ENCODE peak calls at places on chromosomes 1 and 21, in five cellular contexts. One of them, this sample, is unnamed.

GRCh38 chr1:53626576-53626975 is 112.4 kb downstream of the GLIS1 start:
- DNase-seq in astrocyte of the hippocampus: no peak
- DNase-seq in GM23248: no peak
- DNase-seq in T-helper 2 cell: no peak
- DNase-seq in H1: peak; percentile 38
- DNase-seq in this sample: no peak

GRCh38 chr1:175833502-175833901 is 90.1 kb upstream of the TNR start:
- DNase-seq in GM23248: no peak
- DNase-seq in H1: no peak
- DNase-seq in astrocyte of the hippocampus: no peak
- DNase-seq in T-helper 2 cell: no peak
- DNase-seq in this sample: no peak

GRCh38 chr1:227365473-227366067 is 47.3 kb upstream of the CDC42BPA start:
- DNase-seq in T-helper 2 cell: no peak
- DNase-seq in astrocyte of the hippocampus: no peak
- DNase-seq in GM23248: no peak
- DNase-seq in H1: no peak
- DNase-seq in this sample: no peak

GRCh38 chr1:156257711-156258110 is 9.9 kb upstream of the PAQR6 start:
- DNase-seq in GM23248: no peak
- DNase-seq in astrocyte of the hippocampus: no peak
- DNase-seq in T-helper 2 cell: no peak
- DNase-seq in H1: no peak
- DNase-seq in this sample: no peak

GRCh38 chr1:41333146-41333784 is 28.0 kb upstream of the FOXO6 start:
- DNase-seq in H1: peak; percentile 23
- DNase-seq in astrocyte of the hippocampus: peak; percentile 75
- DNase-seq in GM23248: peak; percentile 61
- DNase-seq in T-helper 2 cell: peak; percentile 24
- DNase-seq in this sample: peak; percentile 93

GRCh38 chr1:108949044-108949443 is 14.2 kb downstream of the CLCC1 start:
- DNase-seq in astrocyte of the hippocampus: no peak
- DNase-seq in GM23248: no peak
- DNase-seq in T-helper 2 cell: no peak
- DNase-seq in H1: no peak
- DNase-seq in this sample: no peak

GRCh38 chr1:236705771-236706565 is 19.7 kb downstream of the ACTN2 start:
- DNase-seq in T-helper 2 cell: no peak
- DNase-seq in astrocyte of the hippocampus: no peak
- DNase-seq in H1: no peak
- DNase-seq in GM23248: no peak
- DNase-seq in this sample: no peak

GRCh38 chr1:11886986-11887665 is 28.4 kb upstream of the NPPB start:
- DNase-seq in H1: no peak
- DNase-seq in T-helper 2 cell: no peak
- DNase-seq in GM23248: peak; percentile 20
- DNase-seq in astrocyte of the hippocampus: no peak
- DNase-seq in this sample: no peak

GRCh38 chr1:247375747-247376146 is 40.2 kb upstream of the NLRP3 start:
- DNase-seq in H1: no peak
- DNase-seq in astrocyte of the hippocampus: no peak
- DNase-seq in T-helper 2 cell: no peak
- DNase-seq in GM23248: no peak
- DNase-seq in this sample: no peak

GRCh38 chr1:5727191-5727590 is 265.0 kb downstream of the NPHP4 start:
- DNase-seq in T-helper 2 cell: no peak
- DNase-seq in H1: no peak
- DNase-seq in GM23248: no peak
- DNase-seq in astrocyte of the hippocampus: no peak
- DNase-seq in this sample: no peak

GRCh38 chr1:167538657-167539056 is 14.9 kb downstream of the CREG1 start:
- DNase-seq in GM23248: peak; percentile 16
- DNase-seq in T-helper 2 cell: no peak
- DNase-seq in H1: no peak
- DNase-seq in astrocyte of the hippocampus: no peak
- DNase-seq in this sample: peak; percentile 47

GRCh38 chr1:85473390-85473789 is 8.4 kb upstream of the DDAH1 start:
- DNase-seq in T-helper 2 cell: no peak
- DNase-seq in H1: no peak
- DNase-seq in astrocyte of the hippocampus: no peak
- DNase-seq in GM23248: peak; percentile 60
- DNase-seq in this sample: no peak

GRCh38 chr21:38361324-38361723 is 104.5 kb downstream of the KCNJ15 start:
- DNase-seq in GM23248: no peak
- DNase-seq in T-helper 2 cell: no peak
- DNase-seq in astrocyte of the hippocampus: no peak
- DNase-seq in H1: no peak
- DNase-seq in this sample: no peak

GRCh38 chr1:92902406-92902744 is 58.9 kb downstream of the DIPK1A start:
- DNase-seq in H1: no peak
- DNase-seq in GM23248: no peak
- DNase-seq in astrocyte of the hippocampus: no peak
- DNase-seq in T-helper 2 cell: no peak
- DNase-seq in this sample: no peak

GRCh38 chr1:153780551-153780950 is 5.3 kb downstream of the SLC27A3 start:
- DNase-seq in astrocyte of the hippocampus: no peak
- DNase-seq in T-helper 2 cell: no peak
- DNase-seq in H1: no peak
- DNase-seq in GM23248: no peak
- DNase-seq in this sample: no peak

GRCh38 chr1:38046884-38047602 is 450 bp upstream of the POU3F1 start:
- DNase-seq in GM23248: peak; percentile 80
- DNase-seq in T-helper 2 cell: peak; percentile 74
- DNase-seq in astrocyte of the hippocampus: peak; percentile 96
- DNase-seq in H1: peak; percentile 81
- DNase-seq in this sample: peak; percentile 80

GRCh38 chr1:234515821-234516241 is 36.9 kb upstream of the TARBP1 start:
- DNase-seq in GM23248: peak; percentile 82
- DNase-seq in astrocyte of the hippocampus: peak; percentile 87
- DNase-seq in H1: no peak
- DNase-seq in T-helper 2 cell: no peak
- DNase-seq in this sample: peak; percentile 84

GRCh38 chr1:170663441-170664282 is at the start of gene PRRX1:
- DNase-seq in T-helper 2 cell: no peak
- DNase-seq in astrocyte of the hippocampus: peak; percentile 45
- DNase-seq in H1: no peak
- DNase-seq in GM23248: peak; percentile 72
- DNase-seq in this sample: no peak

GRCh38 chr1:204348722-204349121 is 11.0 kb downstream of the PLEKHA6 start:
- DNase-seq in T-helper 2 cell: no peak
- DNase-seq in H1: no peak
- DNase-seq in GM23248: peak; percentile 87
- DNase-seq in astrocyte of the hippocampus: no peak
- DNase-seq in this sample: peak; percentile 57

GRCh38 chr1:223515416-223515815 is 122.2 kb downstream of the CCDC185 start:
- DNase-seq in H1: no peak
- DNase-seq in astrocyte of the hippocampus: no peak
- DNase-seq in T-helper 2 cell: no peak
- DNase-seq in GM23248: no peak
- DNase-seq in this sample: no peak

GRCh38 chr1:85465099-85465790 is at the start of gene DDAH1:
- DNase-seq in astrocyte of the hippocampus: peak; percentile 91
- DNase-seq in GM23248: peak; percentile 89
- DNase-seq in T-helper 2 cell: no peak
- DNase-seq in H1: peak; percentile 74
- DNase-seq in this sample: peak; percentile 70

GRCh38 chr1:200641175-200641489 is 20.6 kb upstream of the KIF14 start:
- DNase-seq in GM23248: peak; percentile 55
- DNase-seq in astrocyte of the hippocampus: no peak
- DNase-seq in T-helper 2 cell: no peak
- DNase-seq in H1: no peak
- DNase-seq in this sample: no peak

GRCh38 chr1:181159451-181160151 is 71.1 kb downstream of the IER5 start:
- DNase-seq in GM23248: peak; percentile 46
- DNase-seq in H1: no peak
- DNase-seq in astrocyte of the hippocampus: peak; percentile 66
- DNase-seq in T-helper 2 cell: peak; percentile 14
- DNase-seq in this sample: peak; percentile 86

GRCh38 chr1:91924146-91924545 is 25.1 kb upstream of the BRDT start:
- DNase-seq in astrocyte of the hippocampus: peak; percentile 67
- DNase-seq in GM23248: peak; percentile 82
- DNase-seq in H1: no peak
- DNase-seq in T-helper 2 cell: no peak
- DNase-seq in this sample: peak; percentile 83

GRCh38 chr1:151310986-151311385 is 16.2 kb downstream of the PI4KB start:
- DNase-seq in astrocyte of the hippocampus: no peak
- DNase-seq in H1: no peak
- DNase-seq in T-helper 2 cell: no peak
- DNase-seq in GM23248: peak; percentile 44
- DNase-seq in this sample: no peak

GRCh38 chr21:28795251-28795650 is 197.4 kb downstream of the LTN1 start:
- DNase-seq in astrocyte of the hippocampus: no peak
- DNase-seq in T-helper 2 cell: no peak
- DNase-seq in GM23248: no peak
- DNase-seq in H1: no peak
- DNase-seq in this sample: no peak

GRCh38 chr1:175783126-175783722 is 39.8 kb upstream of the TNR start:
- DNase-seq in T-helper 2 cell: no peak
- DNase-seq in astrocyte of the hippocampus: peak; percentile 2
- DNase-seq in H1: no peak
- DNase-seq in GM23248: peak; percentile 23
- DNase-seq in this sample: peak; percentile 32

GRCh38 chr21:45127937-45128336 is 53.6 kb downstream of the ADARB1 start:
- DNase-seq in astrocyte of the hippocampus: no peak
- DNase-seq in H1: no peak
- DNase-seq in GM23248: no peak
- DNase-seq in T-helper 2 cell: no peak
- DNase-seq in this sample: no peak

GRCh38 chr1:55210990-55211389 is 4.2 kb downstream of the USP24 start:
- DNase-seq in astrocyte of the hippocampus: no peak
- DNase-seq in T-helper 2 cell: no peak
- DNase-seq in GM23248: no peak
- DNase-seq in H1: no peak
- DNase-seq in this sample: no peak

GRCh38 chr21:45839274-45839673 is 142.3 kb upstream of the COL6A1 start:
- DNase-seq in GM23248: peak; percentile 33
- DNase-seq in T-helper 2 cell: no peak
- DNase-seq in astrocyte of the hippocampus: peak; percentile 27
- DNase-seq in H1: no peak
- DNase-seq in this sample: peak; percentile 78

GRCh38 chr1:12184008-12184681 is 17.4 kb downstream of the TNFRSF1B start:
- DNase-seq in T-helper 2 cell: no peak
- DNase-seq in GM23248: peak; percentile 66
- DNase-seq in H1: no peak
- DNase-seq in astrocyte of the hippocampus: peak; percentile 88
- DNase-seq in this sample: peak; percentile 52

GRCh38 chr1:184973308-184974085 is 811 bp downstream of the NIBAN1 start:
- DNase-seq in H1: peak; percentile 77
- DNase-seq in T-helper 2 cell: peak; percentile 54
- DNase-seq in GM23248: peak; percentile 87
- DNase-seq in astrocyte of the hippocampus: peak; percentile 74
- DNase-seq in this sample: peak; percentile 70

GRCh38 chr21:16605588-16605987 is 875.8 kb downstream of the USP25 start:
- DNase-seq in astrocyte of the hippocampus: peak; percentile 49
- DNase-seq in T-helper 2 cell: no peak
- DNase-seq in H1: no peak
- DNase-seq in GM23248: no peak
- DNase-seq in this sample: no peak

GRCh38 chr1:20282544-20282943 is 8.1 kb upstream of the VWA5B1 start:
- DNase-seq in astrocyte of the hippocampus: no peak
- DNase-seq in GM23248: no peak
- DNase-seq in H1: no peak
- DNase-seq in T-helper 2 cell: no peak
- DNase-seq in this sample: no peak